ENCODE peak calls at places on chromosomes 12 and 14, in four cellular contexts. E is lower leg skin, J is body of pancreas, B is GM20000. M is an unnamed sample.

GRCh38 chr12:93167841-93168492 is 209.8 kb upstream of the NUDT4 start:
- DNase-seq in E (no peak), B (peak), J (peak), M (peak)

GRCh38 chr12:16609140-16609539 is 3.2 kb upstream of the LMO3 start:
- DNase-seq in J (peak), B (no peak), E (no peak), M (no peak)

GRCh38 chr14:21990116-21990515 is 316.5 kb upstream of the OR4E1 start:
- DNase-seq in B (no peak), E (no peak), J (no peak), M (no peak)

GRCh38 chr12:25615119-25615518 is 62.0 kb upstream of the LMNTD1 start:
- DNase-seq in E (no peak), J (no peak), B (no peak), M (no peak)

GRCh38 chr14:77469539-77469938 is 11.6 kb downstream of the AHSA1 start:
- DNase-seq in J (no peak), B (no peak), E (peak), M (no peak)

GRCh38 chr14:82239205-82239604 is 705.6 kb upstream of the SEL1L start:
- DNase-seq in E (no peak), B (no peak), J (no peak), M (no peak)

GRCh38 chr14:23816371-23816770 is 137.2 kb upstream of the DHRS4 start:
- DNase-seq in J (no peak), E (no peak), B (no peak), M (no peak)

GRCh38 chr12:57810450-57810849 is 8.1 kb downstream of the AVIL start:
- DNase-seq in J (no peak), B (no peak), E (no peak), M (no peak)

GRCh38 chr12:29343022-29343799 is 37.8 kb downstream of the ERGIC2 start:
- DNase-seq in J (no peak), B (no peak), E (no peak), M (no peak)

GRCh38 chr12:108063192-108063591 is 65.9 kb upstream of the WSCD2 start:
- DNase-seq in J (no peak), E (no peak), B (no peak), M (peak)

GRCh38 chr12:84738481-84738972 is 174.1 kb downstream of the SLC6A15 start:
- DNase-seq in B (no peak), J (no peak), E (no peak), M (no peak)

GRCh38 chr14:67436006-67436866 is 24.3 kb upstream of the PLEK2 start:
- DNase-seq in B (no peak), E (no peak), J (peak), M (no peak)

GRCh38 chr12:132282950-132283771 is 46.2 kb downstream of the GALNT9 start:
- DNase-seq in B (no peak), J (no peak), E (no peak), M (no peak)

GRCh38 chr12:102950107-102950949 is 7.1 kb upstream of the ASCL1 start:
- DNase-seq in J (peak), E (no peak), B (peak), M (peak)

GRCh38 chr14:73239463-73240241 is 2.3 kb downstream of the PAPLN start:
- DNase-seq in J (peak), E (peak), B (peak), M (no peak)

GRCh38 chr12:117041798-117042170 is 57.4 kb downstream of the TESC start:
- DNase-seq in E (no peak), B (no peak), J (no peak), M (no peak)

GRCh38 chr12:70052931-70053497 is 190.2 kb upstream of the CNOT2 start:
- DNase-seq in B (no peak), E (no peak), J (no peak), M (no peak)

GRCh38 chr12:24069532-24070395 is 120.3 kb upstream of the SOX5 start:
- DNase-seq in E (no peak), J (peak), B (no peak), M (no peak)

GRCh38 chr12:50066402-50066801 is 9.0 kb downstream of the ASIC1 start:
- DNase-seq in E (no peak), B (no peak), J (no peak), M (no peak)

GRCh38 chr14:93893550-93894329 is 33.4 kb upstream of the FAM181A start:
- DNase-seq in J (no peak), E (no peak), B (no peak), M (no peak)

GRCh38 chr12:12008232-12008850 is 62.4 kb upstream of the BCL2L14 start:
- DNase-seq in J (no peak), E (no peak), B (no peak), M (peak)

GRCh38 chr12:124906606-124907261 is 7.7 kb downstream of the UBC start:
- DNase-seq in B (peak), J (peak), E (peak), M (peak)

GRCh38 chr12:54357802-54358619 is 6.3 kb downstream of the GPR84 start:
- DNase-seq in B (peak), E (no peak), J (no peak), M (peak)

GRCh38 chr12:43090981-43091380 is 461.0 kb downstream of the ADAMTS20 start:
- DNase-seq in B (no peak), E (no peak), J (no peak), M (no peak)

GRCh38 chr12:71166869-71167268 is 9.1 kb upstream of the TSPAN8 start:
- DNase-seq in B (no peak), J (no peak), E (no peak), M (no peak)

GRCh38 chr14:36976571-36977023 is 195.8 kb downstream of the SLC25A21 start:
- DNase-seq in E (no peak), J (peak), B (no peak), M (no peak)

GRCh38 chr12:105393586-105393985 is 63.1 kb downstream of the C12orf75 start:
- DNase-seq in E (no peak), B (no peak), J (no peak), M (no peak)

GRCh38 chr14:59278111-59278510 is 89.6 kb downstream of the DAAM1 start:
- DNase-seq in B (no peak), E (no peak), J (no peak), M (no peak)

GRCh38 chr12:6887460-6887859 is 14.4 kb upstream of the SPSB2 start:
- DNase-seq in J (no peak), E (no peak), B (no peak), M (no peak)

GRCh38 chr12:109109756-109110350 is 6.5 kb upstream of the ACACB start:
- DNase-seq in B (no peak), J (no peak), E (no peak), M (no peak)

DNA sequence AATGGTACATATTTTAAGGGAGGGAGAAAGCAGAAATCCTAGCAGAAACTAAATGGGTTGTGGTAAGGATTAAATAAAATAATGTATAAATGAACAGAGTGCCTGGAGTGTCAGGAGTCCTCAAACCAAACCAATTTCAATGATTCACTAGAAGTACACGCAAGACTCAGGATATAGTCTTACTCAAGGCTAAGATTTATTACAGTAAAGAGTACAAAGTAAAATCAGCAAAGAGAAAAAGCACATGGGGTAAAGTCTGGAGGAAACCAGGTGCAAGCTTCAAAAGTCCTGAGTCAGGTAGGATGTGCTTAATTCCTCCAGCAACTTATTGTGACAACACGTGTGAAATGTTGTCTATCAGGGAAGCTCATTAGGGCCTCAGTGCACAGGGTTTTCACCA is 105.8 kb upstream of the NAP1L1 start:
- DNase-seq in E (no peak), J (no peak), B (no peak), M (no peak)
- TF ChIP-seq CTCF in E (no peak), J (no peak), B (no peak), M (no peak)

GRCh38 chr12:51374346-51374745 is 16.9 kb downstream of the GALNT6 start:
- DNase-seq in J (no peak), E (no peak), B (no peak), M (no peak)

GRCh38 chr12:51370667-51371066 is 20.5 kb downstream of the GALNT6 start:
- DNase-seq in B (no peak), J (no peak), E (no peak), M (no peak)

GRCh38 chr12:51371295-51371953 is 19.8 kb downstream of the GALNT6 start:
- DNase-seq in J (peak), B (no peak), E (no peak), M (no peak)

GRCh38 chr12:51373222-51373621 is 18.0 kb downstream of the GALNT6 start:
- DNase-seq in J (no peak), E (no peak), B (no peak), M (no peak)

GRCh38 chr12:51372021-51372420 is 19.2 kb downstream of the GALNT6 start:
- DNase-seq in B (no peak), E (no peak), J (no peak), M (no peak)
- TF ChIP-seq CTCF in B (no peak), E (no peak), J (no peak), M (no peak)

DNA sequence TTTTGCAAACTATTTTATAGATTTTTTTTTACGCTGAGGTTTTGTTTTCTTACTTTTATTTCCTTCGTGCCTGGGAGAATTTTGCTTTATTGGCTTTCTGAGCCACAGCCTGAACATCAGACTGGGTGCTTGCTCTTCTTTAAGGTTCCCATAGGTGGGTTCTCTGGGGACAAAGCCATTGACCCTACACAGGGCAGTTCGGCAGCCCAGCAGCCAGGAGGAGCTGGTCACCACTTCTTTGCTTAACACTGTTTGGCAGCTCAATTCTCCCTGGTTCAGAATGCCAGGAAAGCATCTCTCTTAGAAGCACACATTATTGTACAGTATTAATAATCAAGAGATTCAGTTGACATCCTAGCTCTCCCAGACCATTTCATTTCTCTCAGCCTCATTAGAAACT is 140.8 kb upstream of the NEDD1 start:
- DNase-seq in J (no peak), B (no peak), E (no peak), M (no peak)
- TF ChIP-seq CTCF in J (no peak), B (no peak), E (no peak), M (no peak)

DNA sequence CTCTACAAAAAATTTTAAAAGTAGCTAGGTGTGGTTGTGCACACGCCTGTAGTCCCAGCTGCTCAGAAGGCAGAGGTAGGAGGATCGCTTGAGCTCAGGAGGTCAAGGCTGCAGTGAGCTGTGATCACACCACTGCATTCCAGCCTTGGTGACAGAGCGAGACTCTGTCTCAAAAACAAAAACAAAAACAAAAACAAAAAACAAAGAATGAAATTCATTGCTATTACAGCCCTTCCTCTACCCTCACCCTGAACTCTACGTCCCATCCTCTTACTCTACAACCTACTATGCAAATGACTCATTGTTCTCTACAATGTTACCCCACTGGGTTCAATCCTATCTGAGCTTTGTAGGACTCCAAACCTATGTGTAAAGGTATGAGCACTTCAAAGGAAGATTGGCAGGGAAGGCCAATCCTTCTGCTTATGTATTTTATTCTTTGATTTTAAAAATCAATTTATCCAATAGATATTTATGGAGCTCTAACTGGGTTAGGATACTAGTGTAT is 39.3 kb downstream of the NINJ2 start:
- DNase-seq in E (no peak), B (no peak), J (no peak), M (no peak)
- TF ChIP-seq CTCF in E (no peak), B (no peak), J (no peak), M (no peak)

DNA sequence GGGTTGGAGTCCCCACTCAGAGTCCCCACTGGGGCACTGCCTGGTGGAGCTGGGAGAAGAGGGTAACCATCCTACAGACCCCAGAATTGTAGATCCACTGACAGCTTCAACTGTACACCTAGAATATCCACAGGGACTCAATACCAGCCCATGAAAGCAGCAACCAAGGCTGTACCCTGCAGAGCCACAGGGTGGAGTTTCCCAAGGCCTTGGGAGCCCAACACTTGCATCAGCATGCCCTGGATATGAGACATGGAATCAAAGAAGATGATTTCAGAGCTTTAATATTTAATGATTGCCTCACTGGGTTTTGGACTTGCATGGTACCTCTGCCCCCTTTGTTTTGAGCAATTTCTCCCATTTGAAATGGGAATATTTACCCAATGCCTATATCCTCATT is 80.4 kb downstream of the RASSF9 start:
- DNase-seq in E (no peak), J (no peak), B (no peak), M (no peak)
- TF ChIP-seq CTCF in E (no peak), J (no peak), B (no peak), M (no peak)

DNA sequence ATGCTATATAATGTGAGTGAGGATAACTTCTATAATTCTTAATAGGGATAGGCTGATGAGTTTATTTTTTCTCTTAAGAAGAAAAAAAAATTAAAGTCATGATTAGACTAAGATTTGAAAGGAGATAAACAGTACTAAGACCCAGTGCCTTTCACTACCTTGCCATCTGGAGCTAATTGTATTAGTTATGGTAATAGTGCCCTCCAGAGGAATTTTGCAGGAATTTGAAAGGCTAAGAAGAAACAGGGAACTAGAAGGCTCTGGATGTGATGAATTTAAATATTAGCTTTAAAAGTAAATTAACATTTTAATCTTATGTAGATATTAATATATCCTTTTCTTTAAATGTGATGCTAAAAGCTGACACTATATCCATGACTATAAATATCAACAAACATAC is 36.6 kb upstream of the PIK3C2G start:
- DNase-seq in B (peak), J (no peak), E (no peak), M (peak)
- TF ChIP-seq CTCF in B (no peak), J (peak), E (no peak), M (peak)